ENCODE peak calls at places on chromosomes 13 and 19, in eight cellular contexts. I, G, Q, L, X, K, O and B are unnamed samples.

GRCh38 chr19:49339364-49340068 is 4.3 kb downstream of the CD37 start:
- DNase-seq in O (peak), X (peak), L (peak), K (no peak), I (peak), G (peak), Q (no peak), B (peak)

GRCh38 chr13:76271728-76272232 is 614.4 kb downstream of the KCTD12 start:
- DNase-seq in I (no peak), K (no peak), O (peak), X (no peak), L (no peak), Q (no peak), G (no peak), B (no peak)

GRCh38 chr19:5001547-5002131 is 32.7 kb downstream of the KDM4B start:
- DNase-seq in G (peak), Q (peak), L (no peak), K (peak), O (peak), I (peak), X (peak), B (peak)

GRCh38 chr13:39783051-39783450 is 127.6 kb downstream of the COG6 start:
- DNase-seq in K (no peak), G (no peak), I (no peak), Q (no peak), L (no peak), X (peak), O (no peak), B (no peak)

GRCh38 chr19:13784731-13785452 is 10.4 kb upstream of the ZSWIM4 start:
- DNase-seq in O (peak), G (peak), Q (peak), L (no peak), K (peak), X (peak), I (no peak), B (peak)

GRCh38 chr13:73883162-73883561 is 251.0 kb downstream of the KLF12 start:
- DNase-seq in X (no peak), Q (no peak), L (no peak), K (no peak), I (no peak), O (no peak), G (no peak), B (no peak)

GRCh38 chr13:78060966-78061365 is 142.3 kb upstream of the EDNRB start:
- DNase-seq in X (no peak), G (no peak), Q (no peak), O (peak), I (no peak), L (peak), K (no peak), B (no peak)

GRCh38 chr19:2720777-2721569 is at the start of gene DIRAS1:
- DNase-seq in O (no peak), K (no peak), I (no peak), L (no peak), Q (no peak), G (no peak), X (no peak), B (no peak)

GRCh38 chr13:98157609-98158008 is 14.7 kb downstream of the FARP1 start:
- DNase-seq in G (no peak), L (no peak), Q (no peak), K (no peak), X (no peak), I (no peak), O (no peak), B (no peak)

GRCh38 chr13:110680852-110681251 is 25.1 kb downstream of the CARS2 start:
- DNase-seq in I (no peak), L (no peak), O (no peak), G (no peak), X (peak), K (no peak), Q (no peak), B (no peak)

GRCh38 chr13:43764349-43764748 is 22.4 kb downstream of the ENOX1 start:
- DNase-seq in X (no peak), G (no peak), Q (no peak), K (no peak), L (no peak), I (no peak), O (no peak), B (no peak)

GRCh38 chr19:44762033-44762432 is 13.5 kb downstream of the BCL3 start:
- DNase-seq in X (no peak), K (peak), I (no peak), O (no peak), Q (no peak), L (no peak), G (no peak), B (no peak)

GRCh38 chr13:46613409-46614049 is 60.6 kb downstream of the LRCH1 start:
- DNase-seq in K (no peak), X (no peak), L (no peak), G (no peak), O (no peak), Q (no peak), I (no peak), B (no peak)

GRCh38 chr13:31072041-31072440 is 89.7 kb downstream of the HSPH1 start:
- DNase-seq in L (no peak), X (no peak), G (no peak), I (no peak), Q (no peak), O (peak), K (no peak), B (no peak)

GRCh38 chr13:91398413-91399188 is at the start of gene GPC5:
- DNase-seq in K (peak), I (peak), O (peak), X (peak), G (peak), Q (peak), L (peak), B (peak)

GRCh38 chr13:73754241-73754640 is 380.0 kb downstream of the KLF12 start:
- DNase-seq in K (no peak), I (no peak), G (no peak), X (no peak), Q (no peak), O (no peak), L (no peak), B (no peak)